ENCODE peak calls at places on chromosomes 3 and 15, in nine cellular contexts. I, F, U, X, Q, J, K, O and W are unnamed samples.
A peak's percentile ranks its signal among the peaks of the same experiment; 100 is the strongest.

GRCh38 chr15:92661961-92662360 is 6.4 kb upstream of the FAM174B start:
- DNase-seq in I (no peak), F (no peak), U (no peak), X (peak; percentile 1), Q (no peak), J (no peak), K (no peak), O (no peak), W (no peak)

GRCh38 chr3:44568561-44568960 is 13.6 kb downstream of the ZKSCAN7 start:
- DNase-seq in I (no peak), F (no peak), U (no peak), X (no peak), Q (no peak), J (no peak), K (no peak), O (no peak), W (no peak)

GRCh38 chr3:70980646-70981031 is 602.9 kb downstream of the FOXP1 start:
- DNase-seq in I (no peak), F (no peak), U (no peak), X (no peak), Q (no peak), J (no peak), K (no peak), O (no peak), W (no peak)

GRCh38 chr3:49132437-49133225 is at the start of gene LAMB2:
- DNase-seq in I (peak; percentile 82), F (no peak), U (peak; percentile 81), X (peak; percentile 80), Q (no peak), J (no peak), K (peak; percentile 79), O (peak; percentile 90), W (peak; percentile 57)

GRCh38 chr3:16373270-16373785 is 108.3 kb downstream of the OXNAD1 start:
- DNase-seq in I (no peak), F (no peak), U (no peak), X (no peak), Q (no peak), J (no peak), K (no peak), O (no peak), W (no peak)

GRCh38 chr3:27728195-27729087 is 6.3 kb upstream of the EOMES start:
- DNase-seq in I (peak; percentile 93), F (no peak), U (no peak), X (no peak), Q (no peak), J (no peak), K (no peak), O (peak; percentile 80), W (no peak)

GRCh38 chr15:58136731-58137130 is 1.4 kb upstream of the AQP9 start:
- DNase-seq in I (no peak), F (no peak), U (no peak), X (no peak), Q (no peak), J (no peak), K (no peak), O (no peak), W (no peak)

GRCh38 chr15:94930441-94930840 is 699.1 kb downstream of the MCTP2 start:
- DNase-seq in I (no peak), F (no peak), U (no peak), X (no peak), Q (no peak), J (no peak), K (no peak), O (no peak), W (no peak)

GRCh38 chr15:80185152-80185551 is 32.4 kb downstream of the FAH start:
- DNase-seq in I (no peak), F (no peak), U (no peak), X (no peak), Q (no peak), J (no peak), K (no peak), O (no peak), W (no peak)

GRCh38 chr3:9205345-9206143 is 43.9 kb downstream of the SRGAP3 start:
- DNase-seq in I (no peak), F (no peak), U (no peak), X (no peak), Q (no peak), J (no peak), K (no peak), O (no peak), W (no peak)

GRCh38 chr3:191702121-191702520 is 241.2 kb downstream of the PYDC2 start:
- DNase-seq in I (no peak), F (no peak), U (no peak), X (no peak), Q (no peak), J (no peak), K (no peak), O (no peak), W (no peak)
- TF ChIP-seq CTCF in I (peak; percentile 59), F (no peak), U (no peak), X (no peak), Q (no peak), J (no peak), K (no peak), O (no peak), W (no peak)

GRCh38 chr3:1439395-1439794 is 346.6 kb downstream of the CNTN6 start:
- DNase-seq in I (peak; percentile 74), F (no peak), U (no peak), X (no peak), Q (no peak), J (no peak), K (no peak), O (no peak), W (no peak)
- TF ChIP-seq CTCF in I (peak; percentile 65), F (peak; percentile 64), U (no peak), X (no peak), Q (no peak), J (no peak), K (no peak), O (peak; percentile 19), W (no peak)

GRCh38 chr3:185071401-185071800 is 81.5 kb downstream of the C3orf70 start:
- DNase-seq in I (no peak), F (no peak), U (no peak), X (no peak), Q (no peak), J (no peak), K (no peak), O (peak; percentile 75), W (no peak)
- TF ChIP-seq CTCF in I (no peak), F (peak; percentile 32), U (no peak), X (no peak), Q (no peak), J (no peak), K (no peak), O (no peak), W (no peak)

GRCh38 chr15:31145271-31145911 is 43.9 kb upstream of the TRPM1 start:
- DNase-seq in I (no peak), F (no peak), U (no peak), X (no peak), Q (no peak), J (no peak), K (no peak), O (no peak), W (no peak)
- TF ChIP-seq CTCF in I (peak; percentile 53), F (peak; percentile 28), U (no peak), X (no peak), Q (no peak), J (no peak), K (no peak), O (peak; percentile 10), W (no peak)

GRCh38 chr3:65425880-65426279 is 612.8 kb downstream of the MAGI1 start:
- DNase-seq in I (no peak), F (no peak), U (no peak), X (no peak), Q (no peak), J (no peak), K (no peak), O (no peak), W (no peak)
- TF ChIP-seq CTCF in I (peak; percentile 63), F (peak; percentile 61), U (peak; percentile 27), X (no peak), Q (peak; percentile 5), J (no peak), K (peak; percentile 54), O (peak; percentile 52), W (peak; percentile 50)

DNA sequence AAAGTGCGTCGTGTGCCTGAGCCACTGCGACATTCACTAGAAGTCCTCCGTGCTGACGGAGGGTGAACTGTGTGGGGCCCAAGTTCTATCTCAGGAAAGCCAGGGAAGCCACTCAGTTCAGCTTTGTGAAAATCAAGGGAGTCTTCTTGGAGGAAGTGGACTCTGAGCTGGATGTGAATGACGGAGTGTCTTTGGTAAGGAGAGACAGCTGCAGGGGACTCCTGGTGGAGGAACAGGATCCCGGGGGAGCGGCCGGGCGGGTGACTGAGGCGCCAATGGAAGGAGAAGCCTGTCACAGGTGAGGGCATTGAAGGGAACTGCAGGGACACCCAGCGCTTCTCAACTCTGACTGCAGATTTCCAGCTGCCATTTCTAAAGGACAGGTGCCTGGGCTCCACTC is 75.6 kb downstream of the APBA2 start:
- DNase-seq in I (no peak), F (no peak), U (no peak), X (no peak), Q (no peak), J (no peak), K (no peak), O (peak; percentile 75), W (no peak)
- TF ChIP-seq CTCF in I (no peak), F (no peak), U (no peak), X (no peak), Q (no peak), J (no peak), K (no peak), O (no peak), W (no peak)

GRCh38 chr3:10524799-10525301 is 19.5 kb upstream of the ATP2B2 start:
- DNase-seq in I (peak; percentile 16), F (no peak), U (no peak), X (no peak), Q (no peak), J (no peak), K (no peak), O (peak; percentile 74), W (no peak)

GRCh38 chr3:10529809-10530208 is 24.4 kb upstream of the ATP2B2 start:
- DNase-seq in I (no peak), F (no peak), U (no peak), X (no peak), Q (no peak), J (no peak), K (no peak), O (peak; percentile 72), W (no peak)

GRCh38 chr3:10528046-10528445 is 22.7 kb upstream of the ATP2B2 start:
- DNase-seq in I (no peak), F (no peak), U (no peak), X (no peak), Q (no peak), J (no peak), K (no peak), O (peak; percentile 72), W (no peak)

GRCh38 chr3:10526366-10526765 is 21.0 kb upstream of the ATP2B2 start:
- DNase-seq in I (no peak), F (no peak), U (no peak), X (no peak), Q (no peak), J (no peak), K (no peak), O (peak; percentile 66), W (no peak)

GRCh38 chr3:10527295-10528016 is 22.1 kb upstream of the ATP2B2 start:
- DNase-seq in I (no peak), F (no peak), U (no peak), X (no peak), Q (no peak), J (no peak), K (no peak), O (peak; percentile 75), W (no peak)
- TF ChIP-seq CTCF in I (no peak), F (no peak), U (no peak), X (no peak), Q (no peak), J (no peak), K (no peak), O (no peak), W (no peak)